ENCODE peak calls at places on chromosomes 4 and X, in four cellular contexts. X is activated CD4-positive, alpha-beta T cell treated with anti-CD3 and anti-CD28 coated beads for 48 hours; F is C1 segment of cervical spinal cord; G is GOT3. V is an unnamed sample.

GRCh38 chr4:88144866-88145300 is 13.6 kb downstream of the ABCG2 start:
- DNase-seq in X (no peak), F (no peak), G (no peak), V (no peak)

GRCh38 chr4:176002007-176002623 is 63.5 kb upstream of the WDR17 start:
- DNase-seq in X (peak; percentile 12), F (peak; percentile 60), G (no peak), V (peak; percentile 18)

GRCh38 chr4:124753941-124754581 is 41.5 kb upstream of the ANKRD50 start:
- DNase-seq in X (no peak), F (no peak), G (no peak), V (no peak)

GRCh38 chr4:124666496-124666895 is 46.0 kb downstream of the ANKRD50 start:
- DNase-seq in X (no peak), F (no peak), G (no peak), V (no peak)

GRCh38 chrX:19883878-19884277 is 3.5 kb downstream of the SH3KBP1 start:
- DNase-seq in X (peak; percentile 42), F (no peak), G (no peak), V (no peak)

GRCh38 chr4:99468891-99469290 is 33.7 kb upstream of the ADH7 start:
- DNase-seq in X (no peak), F (no peak), G (no peak), V (no peak)

GRCh38 chr4:118845552-118846065 is 9.7 kb upstream of the SEC24D start:
- DNase-seq in X (no peak), F (no peak), G (no peak), V (no peak)

GRCh38 chr4:186102931-186103330 is 1.6 kb upstream of the FAM149A start:
- DNase-seq in X (no peak), F (no peak), G (no peak), V (no peak)

GRCh38 chrX:109475174-109475891 is 6.6 kb downstream of the GUCY2F start:
- DNase-seq in X (peak; percentile 9), F (peak; percentile 3), G (no peak), V (no peak)

GRCh38 chr4:41506071-41506470 is 31.9 kb upstream of the LIMCH1 start:
- DNase-seq in X (no peak), F (no peak), G (no peak), V (peak; percentile 67)

GRCh38 chrX:44400588-44400987 is 57.1 kb upstream of the EFHC2 start:
- DNase-seq in X (peak; percentile 64), F (peak; percentile 1), G (no peak), V (no peak)

GRCh38 chr4:6777636-6778281 is 4.8 kb upstream of the KIAA0232 start:
- DNase-seq in X (no peak), F (no peak), G (no peak), V (no peak)

GRCh38 chrX:153703036-153703370 is 15.3 kb downstream of the SLC6A8 start:
- DNase-seq in X (no peak), F (no peak), G (no peak), V (no peak)

GRCh38 chr4:156169011-156169410 is 215.3 kb upstream of the CTSO start:
- DNase-seq in X (no peak), F (no peak), G (no peak), V (peak; percentile 4)

GRCh38 chrX:40403757-40404156 is 177.0 kb upstream of the ATP6AP2 start:
- DNase-seq in X (no peak), F (no peak), G (no peak), V (no peak)

GRCh38 chr4:37244583-37245390 is at the start of gene NWD2:
- DNase-seq in X (peak; percentile 7), F (no peak), G (no peak), V (no peak)

GRCh38 chr4:185792384-185793146 is 19.4 kb downstream of the SORBS2 start:
- DNase-seq in X (no peak), F (no peak), G (no peak), V (peak; percentile 50)

GRCh38 chr4:37754410-37755185 is 68.4 kb upstream of the RELL1 start:
- DNase-seq in X (no peak), F (no peak), G (no peak), V (no peak)

GRCh38 chr4:56468097-56468422 is 643 bp downstream of the SRP72 start:
- DNase-seq in X (peak; percentile 47), F (no peak), G (no peak), V (peak; percentile 33)

GRCh38 chr4:29005838-29006237 is 1714.3 kb upstream of the PCDH7 start:
- DNase-seq in X (no peak), F (no peak), G (no peak), V (no peak)

GRCh38 chr4:88533088-88533790 is 9.7 kb upstream of the PYURF start:
- DNase-seq in X (no peak), F (no peak), G (no peak), V (peak; percentile 1)

GRCh38 chr4:16126714-16127113 is 42.9 kb upstream of the PROM1 start:
- DNase-seq in X (no peak), F (no peak), G (no peak), V (no peak)

GRCh38 chr4:9875516-9875915 is 94.1 kb downstream of the DRD5 start:
- DNase-seq in X (no peak), F (no peak), G (no peak), V (no peak)

GRCh38 chr4:87525636-87526035 is 3.5 kb downstream of the SPARCL1 start:
- DNase-seq in X (no peak), F (no peak), G (no peak), V (no peak)